ENCODE peak calls at places on chromosomes 5 and 9, in four cellular contexts. D is effector CD4-positive, alpha-beta T cell; I is AG20443; Q is neural crest cell. T is an unnamed sample.

GRCh38 chr5:174735498-174736350 is 11.3 kb downstream of the MSX2 start:
- DNase-seq in D (no peak), I (no peak), Q (no peak), T (no peak)

GRCh38 chr9:22119537-22120167 is 110.5 kb upstream of the CDKN2B start:
- DNase-seq in D (no peak), I (no peak), Q (no peak), T (no peak)

GRCh38 chr9:85514256-85514655 is 227.5 kb downstream of the AGTPBP1 start:
- DNase-seq in D (no peak), I (no peak), Q (no peak), T (no peak)

GRCh38 chr9:125861405-125862063 is 114.4 kb downstream of the PBX3 start:
- DNase-seq in D (no peak), I (no peak), Q (no peak), T (no peak)

GRCh38 chr5:131609774-131610173 is 25.3 kb downstream of the RAPGEF6 start:
- DNase-seq in D (no peak), I (no peak), Q (no peak), T (peak)

GRCh38 chr5:76249601-76250000 is 153.5 kb upstream of the IQGAP2 start:
- DNase-seq in D (no peak), I (no peak), Q (no peak), T (no peak)

GRCh38 chr9:121201045-121201737 is 478 bp downstream of the RAB14 start:
- DNase-seq in D (peak), I (peak), Q (peak), T (peak)

GRCh38 chr5:88665750-88666215 is 217.2 kb downstream of the MEF2C start:
- DNase-seq in D (no peak), I (no peak), Q (no peak), T (no peak)

GRCh38 chr9:89864731-89865130 is 259.9 kb downstream of the GADD45G start:
- DNase-seq in D (no peak), I (no peak), Q (no peak), T (no peak)

GRCh38 chr9:99911600-99911999 is 5.1 kb downstream of the STX17 start:
- DNase-seq in D (no peak), I (no peak), Q (no peak), T (no peak)

GRCh38 chr9:110131499-110131898 is 76.5 kb downstream of the C9orf152 start:
- DNase-seq in D (no peak), I (no peak), Q (no peak), T (no peak)

GRCh38 chr5:11733185-11733839 is 170.9 kb downstream of the CTNND2 start:
- DNase-seq in D (no peak), I (no peak), Q (no peak), T (no peak)

GRCh38 chr9:124149992-124150391 is 107.8 kb upstream of the NEK6 start:
- DNase-seq in D (no peak), I (peak), Q (no peak), T (no peak)

GRCh38 chr9:121779381-121780117 is 128.1 kb downstream of the DAB2IP start:
- DNase-seq in D (no peak), I (no peak), Q (no peak), T (no peak)

T was measured in hepatic stellate cell.